ENCODE peak calls at places on chromosomes 3 and 15, in four cellular contexts. One of them, this sample, is unnamed.

GRCh38 chr3:110650752-110651151 is 420.9 kb upstream of the NECTIN3 start:
- DNase-seq in GM12865: no peak
- DNase-seq in fibroblast of mammary gland: no peak
- DNase-seq in Daoy: no peak
- DNase-seq in this sample: no peak

GRCh38 chr3:120339362-120339761 is 9.8 kb downstream of the LRRC58 start:
- DNase-seq in fibroblast of mammary gland: no peak
- DNase-seq in GM12865: no peak
- DNase-seq in Daoy: no peak
- DNase-seq in this sample: no peak

GRCh38 chr15:82851981-82852511 is 42.6 kb downstream of the WHAMM start:
- DNase-seq in Daoy: peak
- DNase-seq in fibroblast of mammary gland: peak
- DNase-seq in GM12865: no peak
- DNase-seq in this sample: no peak

GRCh38 chr3:17755836-17756235 is 13.4 kb upstream of the TBC1D5 start:
- DNase-seq in Daoy: no peak
- DNase-seq in fibroblast of mammary gland: no peak
- DNase-seq in GM12865: peak
- DNase-seq in this sample: no peak

GRCh38 chr3:189842681-189843602 is 211.8 kb downstream of the TP63 start:
- DNase-seq in fibroblast of mammary gland: no peak
- DNase-seq in GM12865: no peak
- DNase-seq in Daoy: no peak
- DNase-seq in this sample: no peak

GRCh38 chr3:30007668-30008067 is 598.7 kb upstream of the TGFBR2 start:
- DNase-seq in GM12865: no peak
- DNase-seq in fibroblast of mammary gland: peak
- DNase-seq in Daoy: no peak
- DNase-seq in this sample: no peak

GRCh38 chr3:55322649-55323048 is 164.5 kb downstream of the WNT5A start:
- DNase-seq in GM12865: no peak
- DNase-seq in Daoy: no peak
- DNase-seq in fibroblast of mammary gland: no peak
- DNase-seq in this sample: no peak

GRCh38 chr15:71364117-71364584 is 248.9 kb downstream of the THSD4 start:
- DNase-seq in fibroblast of mammary gland: peak
- DNase-seq in Daoy: no peak
- DNase-seq in GM12865: no peak
- DNase-seq in this sample: no peak

GRCh38 chr15:89785064-89785770 is 9.1 kb downstream of the MESP2 start:
- DNase-seq in Daoy: no peak
- DNase-seq in GM12865: no peak
- DNase-seq in fibroblast of mammary gland: no peak
- DNase-seq in this sample: no peak

GRCh38 chr15:77475898-77476297 is 55.2 kb downstream of the HMG20A start:
- DNase-seq in fibroblast of mammary gland: no peak
- DNase-seq in Daoy: no peak
- DNase-seq in GM12865: no peak
- DNase-seq in this sample: no peak

GRCh38 chr15:91950631-91951384 is 97.3 kb downstream of the SLCO3A1 start:
- DNase-seq in fibroblast of mammary gland: peak
- DNase-seq in Daoy: no peak
- DNase-seq in GM12865: no peak
- DNase-seq in this sample: no peak

GRCh38 chr3:169104972-169105371 is 558.5 kb downstream of the MECOM start:
- DNase-seq in GM12865: no peak
- DNase-seq in Daoy: peak
- DNase-seq in fibroblast of mammary gland: peak
- DNase-seq in this sample: no peak

GRCh38 chr3:39398700-39399099 is 7.8 kb upstream of the RPSA start:
- DNase-seq in GM12865: no peak
- DNase-seq in fibroblast of mammary gland: no peak
- DNase-seq in Daoy: no peak
- DNase-seq in this sample: no peak

GRCh38 chr3:56691165-56692000 is 8.3 kb upstream of the TASOR start:
- DNase-seq in fibroblast of mammary gland: peak
- DNase-seq in Daoy: no peak
- DNase-seq in GM12865: no peak
- DNase-seq in this sample: no peak

GRCh38 chr15:41512512-41513281 is 930 bp downstream of the LTK start:
- DNase-seq in GM12865: peak
- DNase-seq in Daoy: no peak
- DNase-seq in fibroblast of mammary gland: no peak
- DNase-seq in this sample: peak

GRCh38 chr3:32399030-32399620 is 7.5 kb downstream of the CMTM7 start:
- DNase-seq in fibroblast of mammary gland: peak
- DNase-seq in Daoy: peak
- DNase-seq in GM12865: peak
- DNase-seq in this sample: peak

GRCh38 chr15:42285042-42285441 is 11.8 kb upstream of the TMEM87A start:
- DNase-seq in fibroblast of mammary gland: no peak
- DNase-seq in Daoy: no peak
- DNase-seq in GM12865: no peak
- DNase-seq in this sample: no peak

GRCh38 chr3:14338898-14339458 is 63.4 kb upstream of the SLC6A6 start:
- DNase-seq in Daoy: no peak
- DNase-seq in GM12865: no peak
- DNase-seq in fibroblast of mammary gland: no peak
- DNase-seq in this sample: no peak

GRCh38 chr15:73794501-73795133 is 41.5 kb upstream of the INSYN1 start:
- DNase-seq in fibroblast of mammary gland: peak
- DNase-seq in Daoy: peak
- DNase-seq in GM12865: no peak
- DNase-seq in this sample: no peak

GRCh38 chr3:111668912-111669488 is 73.9 kb upstream of the ZBED2 start:
- DNase-seq in fibroblast of mammary gland: peak
- DNase-seq in GM12865: peak
- DNase-seq in Daoy: peak
- DNase-seq in this sample: peak

GRCh38 chr15:64731012-64731806 is 44.2 kb downstream of the RBPMS2 start:
- DNase-seq in GM12865: peak
- DNase-seq in Daoy: peak
- DNase-seq in fibroblast of mammary gland: peak
- DNase-seq in this sample: peak

GRCh38 chr3:157135671-157136396 is 24.1 kb downstream of the CCNL1 start:
- DNase-seq in fibroblast of mammary gland: peak
- DNase-seq in Daoy: no peak
- DNase-seq in GM12865: no peak
- DNase-seq in this sample: no peak

GRCh38 chr3:159609620-159610019 is 379.0 kb upstream of the IL12A start:
- DNase-seq in Daoy: peak
- DNase-seq in fibroblast of mammary gland: no peak
- DNase-seq in GM12865: no peak
- DNase-seq in this sample: no peak

GRCh38 chr3:126034481-126035361 is 49.2 kb downstream of the SLC41A3 start:
- DNase-seq in fibroblast of mammary gland: peak
- DNase-seq in GM12865: no peak
- DNase-seq in Daoy: no peak
- DNase-seq in this sample: no peak